ENCODE peak calls at places on chromosomes 2 and 18, in five cellular contexts. Y is GM23338, C is neural progenitor cell, K is endothelial cell of umbilical vein, I is MM.1S. W is an unnamed sample.

GRCh38 chr18:22844184-22844583 is 88.9 kb upstream of the RBBP8 start:
- DNase-seq in I (no peak), Y (no peak), C (no peak), K (no peak), W (no peak)

GRCh38 chr2:216882876-216883275 is 23.0 kb upstream of the TNP1 start:
- DNase-seq in C (no peak), Y (no peak), K (no peak), I (no peak), W (no peak)

GRCh38 chr18:45945669-45946068 is 21.5 kb downstream of the EPG5 start:
- DNase-seq in K (no peak), Y (no peak), C (no peak), I (no peak), W (no peak)

GRCh38 chr2:64329848-64330247 is 124.1 kb upstream of the LGALSL start:
- DNase-seq in K (peak), C (no peak), Y (no peak), I (no peak), W (no peak)

GRCh38 chr2:156563994-156564753 is 128.0 kb downstream of the GPD2 start:
- DNase-seq in K (no peak), Y (no peak), I (no peak), C (no peak), W (no peak)

GRCh38 chr2:54634564-54635511 is 88.6 kb upstream of the EML6 start:
- DNase-seq in C (no peak), K (peak), Y (peak), I (peak), W (no peak)

GRCh38 chr2:200862532-200863000 is 1.9 kb downstream of the CLK1 start:
- DNase-seq in Y (peak), I (peak), C (peak), K (peak), W (no peak)

GRCh38 chr2:60832621-60833020 is 48.8 kb upstream of the REL start:
- DNase-seq in C (no peak), K (no peak), Y (no peak), I (no peak), W (no peak)

GRCh38 chr18:61336766-61337165 is 3.5 kb downstream of the CDH20 start:
- DNase-seq in Y (no peak), C (no peak), I (no peak), K (no peak), W (no peak)

GRCh38 chr2:99984781-99985525 is 157.4 kb downstream of the AFF3 start:
- DNase-seq in K (peak), C (peak), Y (peak), I (no peak), W (no peak)

GRCh38 chr2:40282428-40282827 is 169.5 kb downstream of the SLC8A1 start:
- DNase-seq in C (no peak), Y (no peak), K (no peak), I (no peak), W (no peak)
- H3K27ac ChIP-seq in C (no peak), Y (no peak), K (no peak), I (no peak), W (no peak)

DNA sequence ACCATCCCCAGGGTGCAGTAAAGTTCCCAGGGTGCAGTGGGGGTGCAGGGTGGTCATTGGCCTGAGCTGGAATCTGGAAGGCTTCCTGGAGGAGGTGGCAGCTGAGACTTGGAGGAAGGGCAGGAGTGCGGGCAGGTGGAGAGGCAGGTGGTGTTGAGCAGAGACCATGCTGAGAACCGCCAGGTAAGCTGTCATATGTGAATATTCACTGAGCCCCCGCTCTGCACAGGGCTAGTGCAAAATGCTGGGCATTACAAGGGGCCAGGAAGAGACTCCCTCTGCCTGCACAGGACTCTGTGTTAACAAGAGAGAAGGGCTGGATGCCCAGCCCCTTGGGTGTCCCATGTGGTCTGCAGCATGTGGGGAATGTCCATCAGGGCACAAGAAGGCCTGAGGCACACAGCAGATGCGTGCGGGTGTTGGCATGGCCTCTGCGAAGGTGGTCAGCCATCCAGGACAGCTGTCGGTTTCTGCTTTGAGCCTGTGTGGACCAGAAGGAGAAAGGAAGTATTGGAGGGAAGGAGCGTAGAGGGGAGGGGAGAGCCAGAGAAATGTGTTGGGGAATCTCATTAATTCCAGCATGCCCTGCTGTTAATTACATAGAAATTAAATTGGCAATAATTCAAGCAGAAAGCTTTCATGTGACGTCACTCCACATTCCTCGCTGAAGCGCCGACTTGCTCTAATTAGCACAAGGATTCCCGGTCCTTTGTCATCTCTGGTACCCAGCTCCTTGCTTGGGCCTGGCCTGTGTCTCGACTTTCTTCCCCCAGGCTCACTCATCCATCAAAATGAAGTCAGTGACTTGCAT is 62.8 kb upstream of the OTOS start:
- DNase-seq in Y (peak), K (no peak), I (no peak), C (peak), W (no peak)
- TF ChIP-seq EZH2 in Y (no peak), K (no peak), I (no peak), C (no peak), W (no peak)

GRCh38 chr2:36462311-36462710 is 106.7 kb downstream of the CRIM1 start:
- DNase-seq in Y (no peak), K (no peak), I (no peak), C (no peak), W (no peak)
- H3K27ac ChIP-seq in Y (peak), K (peak), I (no peak), C (no peak), W (no peak)

GRCh38 chr2:124091721-124092120 is 66.6 kb downstream of the CNTNAP5 start:
- DNase-seq in I (no peak), Y (peak), K (no peak), C (no peak), W (no peak)
- TF ChIP-seq EZH2 in I (no peak), Y (no peak), K (no peak), C (no peak), W (no peak)

DNA sequence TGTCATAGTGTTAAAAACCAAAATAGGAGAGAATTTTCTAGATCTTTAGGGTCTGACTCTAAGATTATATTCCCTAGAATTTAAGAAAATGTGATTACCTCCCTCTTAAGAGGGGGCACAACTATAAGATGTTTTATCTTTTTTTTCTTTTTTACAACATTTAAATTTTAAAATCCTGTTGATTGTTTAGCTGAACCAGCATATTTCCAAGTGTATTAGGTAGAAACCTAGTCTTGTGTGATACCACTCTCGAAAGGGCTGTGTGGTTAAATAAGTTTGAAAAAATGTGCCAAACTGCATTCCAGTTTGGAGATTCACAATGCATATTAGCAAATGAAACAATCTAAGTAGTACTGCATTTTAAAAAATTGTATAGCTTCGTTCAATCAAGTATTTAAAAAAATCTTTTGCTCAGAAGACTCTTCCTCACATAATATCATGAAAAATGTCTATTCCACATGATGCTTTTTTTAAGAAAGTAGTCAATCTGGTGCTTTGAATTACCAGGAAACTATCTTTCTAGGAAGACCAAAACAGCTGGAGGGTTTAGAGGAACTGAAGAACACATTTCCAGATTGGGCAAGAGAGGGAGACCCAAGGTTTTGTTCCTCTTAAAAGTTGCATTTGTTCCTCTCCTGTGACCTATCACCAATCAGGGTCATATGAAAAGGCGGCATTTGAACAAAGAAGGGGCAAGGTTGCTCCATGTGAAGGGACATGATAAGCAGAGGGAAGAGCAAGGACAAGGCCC is 98.8 kb downstream of the DPP4 start:
- DNase-seq in Y (no peak), K (no peak), I (no peak), C (no peak), W (no peak)
- H3K27ac ChIP-seq in Y (no peak), K (no peak), I (no peak), C (no peak), W (no peak)

DNA sequence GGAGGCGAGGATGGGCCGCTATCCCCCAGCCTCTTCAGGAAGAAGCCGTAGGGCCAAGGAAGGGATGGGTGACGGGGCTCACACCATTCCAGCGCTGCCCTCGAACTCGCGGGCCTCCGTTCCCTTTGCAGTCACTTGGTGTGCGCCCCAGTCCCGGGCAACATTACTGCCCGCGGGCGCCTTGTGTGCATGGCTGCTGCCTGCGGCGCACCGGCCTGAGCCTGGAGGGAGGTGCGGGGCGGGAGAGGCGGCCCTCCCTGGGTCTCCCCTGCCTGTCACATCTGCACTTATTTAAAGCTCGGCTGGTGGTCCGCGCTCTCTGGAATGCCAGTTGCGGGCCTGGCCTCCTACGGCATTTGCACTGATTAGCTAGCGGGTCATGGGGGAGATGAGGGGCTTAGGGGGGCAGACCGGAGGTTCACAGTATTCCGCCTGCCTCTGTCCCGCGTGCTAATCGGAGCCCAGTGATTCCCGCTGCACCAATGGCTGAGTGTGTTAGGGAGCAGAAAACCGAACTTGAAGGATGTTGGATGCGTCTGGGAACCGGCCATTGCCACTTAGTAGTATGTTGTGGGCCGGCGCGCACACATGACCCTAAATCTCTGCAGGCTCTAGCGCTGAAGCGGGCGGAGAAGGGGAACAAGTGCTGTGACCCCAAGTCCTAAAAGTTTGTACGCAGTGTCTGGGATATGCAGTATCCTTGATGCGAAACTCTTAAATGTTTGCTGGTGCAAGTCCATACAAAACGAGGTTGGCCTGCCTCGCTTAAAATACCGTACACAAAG is 161.1 kb upstream of the SIX2 start:
- DNase-seq in K (no peak), C (peak), I (no peak), Y (peak), W (no peak)
- TF ChIP-seq EZH2 in K (peak), C (peak), I (no peak), Y (peak), W (no peak)

DNA sequence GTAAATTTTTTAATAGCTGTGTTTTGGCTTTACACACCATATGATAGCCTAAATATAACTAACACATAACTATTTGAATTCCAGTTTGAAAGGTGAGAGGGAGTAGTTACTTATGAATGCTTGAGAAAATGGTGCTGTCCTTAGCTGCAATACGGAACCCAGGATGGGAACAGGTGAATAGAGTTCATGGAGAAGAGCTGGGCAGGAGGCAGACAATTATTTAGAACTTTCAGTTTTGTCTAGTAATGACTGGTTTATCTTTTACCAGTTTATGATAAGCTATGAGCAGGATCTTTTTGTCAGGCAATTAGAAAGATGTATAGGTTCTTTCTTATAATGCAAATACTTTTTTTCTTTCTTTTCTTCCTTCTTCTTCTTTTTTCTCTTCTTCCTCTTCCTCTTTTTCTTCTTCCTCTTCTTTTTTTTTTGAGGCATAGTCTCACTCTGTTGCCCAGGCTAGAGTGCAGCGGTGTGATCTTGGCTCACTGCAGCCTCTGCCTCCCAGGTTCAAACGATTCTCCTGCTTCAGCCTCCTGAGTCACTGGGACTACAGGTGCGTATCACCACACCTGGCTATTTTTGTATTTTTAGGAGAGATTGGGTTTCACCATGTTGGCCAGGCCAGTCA is 25.9 kb downstream of the UBR3 start:
- DNase-seq in Y (no peak), C (no peak), K (no peak), I (no peak), W (no peak)
- H3K27ac ChIP-seq in Y (peak), C (no peak), K (no peak), I (no peak), W (no peak)

GRCh38 chr18:78994531-78994930 is 14.9 kb downstream of the SALL3 start:
- DNase-seq in Y (no peak), C (no peak), I (no peak), K (no peak), W (no peak)

GRCh38 chr18:78993014-78993926 is 13.7 kb downstream of the SALL3 start:
- DNase-seq in I (no peak), K (no peak), Y (peak), C (no peak), W (no peak)

GRCh38 chr18:78994977-78995582 is 15.5 kb downstream of the SALL3 start:
- DNase-seq in C (no peak), K (no peak), Y (no peak), I (no peak), W (no peak)

GRCh38 chr18:78992041-78992735 is 12.6 kb downstream of the SALL3 start:
- DNase-seq in Y (peak), K (no peak), C (no peak), I (no peak), W (no peak)

GRCh38 chr18:78994000-78994399 is 14.4 kb downstream of the SALL3 start:
- DNase-seq in C (no peak), I (no peak), Y (no peak), K (no peak), W (no peak)
- TF ChIP-seq EZH2 in C (no peak), I (no peak), Y (no peak), K (no peak), W (no peak)

GRCh38 chr2:88187038-88187676 is 17.0 kb downstream of the THNSL2 start:
- DNase-seq in K (peak), I (peak), C (peak), Y (peak), W (no peak)
- H3K27ac ChIP-seq in K (no peak), I (no peak), C (no peak), Y (no peak), W (no peak)

GRCh38 chr18:57121542-57122112 is 25.3 kb upstream of the BOD1L2 start:
- DNase-seq in I (no peak), C (peak), K (no peak), Y (peak), W (no peak)
- TF ChIP-seq EZH2 in I (no peak), C (no peak), K (no peak), Y (no peak), W (no peak)

W was measured in SK-N-MC.